ENCODE peak calls at places on chromosomes 3 and 15, in eight cellular contexts. U is upper lobe of right lung, V is A172, L is ELR, K is SW 1271, M is neural progenitor cell, W is nephron progenitor cell, J is HT1080. I is an unnamed sample.

GRCh38 chr15:39657714-39658113 is 76.8 kb downstream of the THBS1 start:
- DNase-seq in U (no peak), V (peak), L (peak), K (no peak), M (no peak), W (no peak), J (peak), I (no peak)

GRCh38 chr15:92634641-92635272 is 20.8 kb downstream of the FAM174B start:
- DNase-seq in U (no peak), V (no peak), L (no peak), K (no peak), M (no peak), W (no peak), J (no peak), I (no peak)

GRCh38 chr3:22421589-22421988 is 670.6 kb upstream of the ZNF385D start:
- DNase-seq in U (no peak), V (no peak), L (no peak), K (no peak), M (no peak), W (no peak), J (no peak), I (no peak)

GRCh38 chr3:58588030-58588614 is 10.9 kb upstream of the FAM107A start:
- DNase-seq in U (no peak), V (no peak), L (peak), K (no peak), M (peak), W (peak), J (no peak), I (no peak)

GRCh38 chr15:51046016-51046415 is 48.7 kb downstream of the TNFAIP8L3 start:
- DNase-seq in U (no peak), V (no peak), L (no peak), K (no peak), M (no peak), W (no peak), J (no peak), I (no peak)

GRCh38 chr3:62329970-62330369 is 43.4 kb downstream of the FEZF2 start:
- DNase-seq in U (no peak), V (no peak), L (no peak), K (no peak), M (no peak), W (no peak), J (no peak), I (no peak)

GRCh38 chr3:67644827-67645226 is 9.6 kb downstream of the SUCLG2 start:
- DNase-seq in U (no peak), V (no peak), L (no peak), K (no peak), M (no peak), W (no peak), J (no peak), I (no peak)

GRCh38 chr3:124034016-124034808 is 42.3 kb upstream of the ROPN1 start:
- DNase-seq in U (peak), V (no peak), L (peak), K (no peak), M (peak), W (peak), J (peak), I (peak)

GRCh38 chr3:38725726-38726410 is 76.4 kb upstream of the SCN5A start:
- DNase-seq in U (no peak), V (peak), L (peak), K (no peak), M (no peak), W (no peak), J (no peak), I (no peak)

GRCh38 chr15:72496783-72497182 is 22.7 kb downstream of the ARIH1 start:
- DNase-seq in U (no peak), V (no peak), L (no peak), K (no peak), M (no peak), W (no peak), J (no peak), I (no peak)

GRCh38 chr3:50862221-50862620 is 187.5 kb downstream of the DOCK3 start:
- DNase-seq in U (no peak), V (no peak), L (no peak), K (no peak), M (peak), W (no peak), J (peak), I (no peak)

GRCh38 chr15:35545316-35545824 is 595 bp downstream of the DPH6 start:
- DNase-seq in U (peak), V (peak), L (peak), K (no peak), M (no peak), W (peak), J (peak), I (peak)

GRCh38 chr3:195579281-195579680 is 4.5 kb downstream of the APOD start:
- DNase-seq in U (no peak), V (no peak), L (no peak), K (no peak), M (no peak), W (no peak), J (no peak), I (no peak)

GRCh38 chr3:136350132-136350531 is 100.0 kb downstream of the PCCB start:
- DNase-seq in U (no peak), V (peak), L (peak), K (no peak), M (no peak), W (no peak), J (peak), I (peak)

GRCh38 chr3:42055291-42055690 is 35.9 kb upstream of the TRAK1 start:
- DNase-seq in U (no peak), V (no peak), L (peak), K (no peak), M (no peak), W (no peak), J (no peak), I (peak)

GRCh38 chr3:70822777-70823176 is 510.3 kb upstream of the MDFIC2 start:
- DNase-seq in U (no peak), V (no peak), L (no peak), K (no peak), M (no peak), W (no peak), J (no peak), I (no peak)

GRCh38 chr15:85766007-85766831 is 28.5 kb downstream of the KLHL25 start:
- DNase-seq in U (no peak), V (no peak), L (no peak), K (no peak), M (peak), W (no peak), J (no peak), I (no peak)

GRCh38 chr15:45242289-45242688 is 9.7 kb upstream of the SLC28A2 start:
- DNase-seq in U (no peak), V (peak), L (no peak), K (no peak), M (peak), W (peak), J (peak), I (no peak)

GRCh38 chr3:54356299-54357037 is 234.1 kb downstream of the CACNA2D3 start:
- DNase-seq in U (no peak), V (peak), L (no peak), K (no peak), M (no peak), W (no peak), J (no peak), I (peak)

GRCh38 chr3:111547645-111548044 is 5.6 kb downstream of the CD96 start:
- DNase-seq in U (no peak), V (no peak), L (no peak), K (no peak), M (no peak), W (no peak), J (no peak), I (no peak)

GRCh38 chr15:76968310-76968709 is 26.6 kb upstream of the PSTPIP1 start:
- DNase-seq in U (no peak), V (peak), L (peak), K (no peak), M (no peak), W (no peak), J (peak), I (no peak)

GRCh38 chr3:61733000-61733399 is 171.6 kb downstream of the PTPRG start:
- DNase-seq in U (no peak), V (no peak), L (no peak), K (no peak), M (no peak), W (no peak), J (no peak), I (no peak)

GRCh38 chr3:62678841-62679240 is 196.4 kb downstream of the CADPS start:
- DNase-seq in U (no peak), V (no peak), L (no peak), K (no peak), M (peak), W (no peak), J (no peak), I (no peak)

GRCh38 chr3:111801697-111802655 is 57.1 kb upstream of the PHLDB2 start:
- DNase-seq in U (no peak), V (peak), L (peak), K (peak), M (no peak), W (no peak), J (peak), I (peak)

GRCh38 chr15:71316911-71317310 is 201.6 kb downstream of the THSD4 start:
- DNase-seq in U (no peak), V (no peak), L (no peak), K (no peak), M (no peak), W (no peak), J (no peak), I (no peak)

GRCh38 chr3:126956361-126956760 is 26.6 kb upstream of the PLXNA1 start:
- DNase-seq in U (peak), V (no peak), L (no peak), K (no peak), M (no peak), W (no peak), J (no peak), I (no peak)

GRCh38 chr15:60708684-60709083 is 229.7 kb upstream of the ICE2 start:
- DNase-seq in U (no peak), V (no peak), L (peak), K (no peak), M (no peak), W (no peak), J (peak), I (peak)

GRCh38 chr15:67089218-67090193 is 24.1 kb downstream of the SMAD3 start:
- DNase-seq in U (no peak), V (peak), L (peak), K (no peak), M (no peak), W (no peak), J (peak), I (peak)

GRCh38 chr15:38624248-38625214 is 59.9 kb upstream of the RASGRP1 start:
- DNase-seq in U (no peak), V (no peak), L (no peak), K (no peak), M (no peak), W (no peak), J (no peak), I (no peak)